ENCODE peak calls at places on chromosomes 7 and 10, in five cellular contexts. Z is PC-3, C is HCT116, P is neural progenitor cell, Y is HepG2. T is an unnamed sample.

GRCh38 chr7:116673504-116673865 is 1.5 kb downstream of the MET start:
- DNase-seq in Z (no peak), C (no peak), P (no peak), Y (no peak), T (no peak)

GRCh38 chr10:14397069-14397468 is 66.3 kb upstream of the FRMD4A start:
- DNase-seq in Z (peak), C (no peak), P (no peak), Y (no peak), T (peak)

GRCh38 chr10:124125305-124126116 is 32.1 kb upstream of the CHST15 start:
- DNase-seq in Z (peak), C (peak), P (peak), Y (peak), T (peak)

GRCh38 chr10:112343056-112343806 is 30.7 kb upstream of the ACSL5 start:
- DNase-seq in Z (no peak), C (no peak), P (no peak), Y (no peak), T (no peak)

GRCh38 chr10:120505866-120506265 is 48.8 kb downstream of the PLPP4 start:
- DNase-seq in Z (no peak), C (no peak), P (no peak), Y (no peak), T (no peak)

GRCh38 chr10:74898201-74898976 is 72.0 kb downstream of the KAT6B start:
- DNase-seq in Z (peak), C (no peak), P (no peak), Y (peak), T (no peak)

GRCh38 chr10:3123571-3124411 is 48.8 kb downstream of the PITRM1 start:
- DNase-seq in Z (no peak), C (no peak), P (no peak), Y (no peak), T (no peak)

GRCh38 chr7:18494821-18495408 is 634 bp upstream of the HDAC9 start:
- DNase-seq in Z (no peak), C (no peak), P (no peak), Y (no peak), T (no peak)

GRCh38 chr7:36642414-36642813 is 81.9 kb downstream of the AOAH start:
- DNase-seq in Z (no peak), C (no peak), P (no peak), Y (no peak), T (no peak)

GRCh38 chr7:154503962-154504550 is 451.9 kb downstream of the DPP6 start:
- DNase-seq in Z (peak), C (peak), P (peak), Y (peak), T (no peak)

GRCh38 chr7:10780400-10780747 is 193.3 kb upstream of the PHF14 start:
- DNase-seq in Z (no peak), C (no peak), P (peak), Y (no peak), T (no peak)

GRCh38 chr10:99123851-99124250 is 111.8 kb downstream of the HPSE2 start:
- DNase-seq in Z (no peak), C (no peak), P (no peak), Y (no peak), T (no peak)

GRCh38 chr10:112789248-112789647 is 160.8 kb upstream of the TCF7L2 start:
- DNase-seq in Z (peak), C (no peak), P (no peak), Y (no peak), T (no peak)

GRCh38 chr10:73998623-73999622 is 1.0 kb downstream of the VCL start:
- DNase-seq in Z (peak), C (peak), P (peak), Y (peak), T (peak)

GRCh38 chr7:29920491-29920890 is 69.1 kb downstream of the SCRN1 start:
- DNase-seq in Z (peak), C (no peak), P (no peak), Y (no peak), T (no peak)

GRCh38 chr7:128167316-128167691 is 73.8 kb upstream of the LEP start:
- DNase-seq in Z (peak), C (no peak), P (peak), Y (no peak), T (no peak)

GRCh38 chr10:74766501-74766900 is 59.9 kb upstream of the KAT6B start:
- DNase-seq in Z (peak), C (no peak), P (no peak), Y (no peak), T (no peak)

GRCh38 chr7:30321089-30321991 is 36.9 kb downstream of the ZNRF2 start:
- DNase-seq in Z (no peak), C (no peak), P (peak), Y (no peak), T (no peak)

GRCh38 chr7:29569648-29570047 is 6.0 kb downstream of the PRR15 start:
- DNase-seq in Z (peak), C (no peak), P (peak), Y (peak), T (no peak)

GRCh38 chr10:16828114-16828568 is 10.9 kb upstream of the RSU1 start:
- DNase-seq in Z (peak), C (peak), P (peak), Y (peak), T (no peak)

GRCh38 chr7:18770154-18770807 is 274.7 kb downstream of the HDAC9 start:
- DNase-seq in Z (peak), C (no peak), P (no peak), Y (no peak), T (no peak)

GRCh38 chr10:47225928-47226645 is 73.9 kb upstream of the GDF10 start:
- DNase-seq in Z (no peak), C (no peak), P (no peak), Y (no peak), T (no peak)

GRCh38 chr10:89556590-89556989 is 21.2 kb upstream of the SLC16A12 start:
- DNase-seq in Z (peak), C (no peak), P (no peak), Y (no peak), T (no peak)

GRCh38 chr7:149794665-149795064 is 21.3 kb upstream of the ZNF467 start:
- DNase-seq in Z (no peak), C (no peak), P (peak), Y (no peak), T (no peak)

GRCh38 chr10:62266611-62267010 is 2.0 kb downstream of the RTKN2 start:
- DNase-seq in Z (peak), C (no peak), P (no peak), Y (no peak), T (no peak)

GRCh38 chr10:11824825-11825224 is 1.7 kb downstream of the PROSER2 start:
- DNase-seq in Z (peak), C (no peak), P (no peak), Y (no peak), T (no peak)

GRCh38 chr7:86932038-86932512 is 127.4 kb downstream of the ELAPOR2 start:
- DNase-seq in Z (peak), C (no peak), P (no peak), Y (no peak), T (no peak)

GRCh38 chr7:30896041-30896440 is 15.6 kb upstream of the AQP1 start:
- DNase-seq in Z (no peak), C (no peak), P (no peak), Y (no peak), T (no peak)

GRCh38 chr10:113473851-113474250 is 79.0 kb upstream of the HABP2 start:
- DNase-seq in Z (peak), C (no peak), P (no peak), Y (no peak), T (no peak)

GRCh38 chr7:44104880-44105771 is 981 bp downstream of the AEBP1 start:
- DNase-seq in Z (no peak), C (no peak), P (peak), Y (no peak), T (peak)

GRCh38 chr10:100020161-100020882 is 10.6 kb upstream of the DNMBP start:
- DNase-seq in Z (peak), C (no peak), P (no peak), Y (peak), T (no peak)

GRCh38 chr7:54541941-54542618 is at the start of gene VSTM2A:
- DNase-seq in Z (no peak), C (no peak), P (peak), Y (no peak), T (no peak)

GRCh38 chr10:83606275-83606674 is 533.0 kb upstream of the GHITM start:
- DNase-seq in Z (peak), C (no peak), P (peak), Y (no peak), T (no peak)

GRCh38 chr10:69389827-69390490 is 26.8 kb downstream of the TACR2 start:
- DNase-seq in Z (peak), C (no peak), P (peak), Y (no peak), T (no peak)

GRCh38 chr7:76293407-76293901 is 9.0 kb upstream of the HSPB1 start:
- DNase-seq in Z (peak), C (no peak), P (no peak), Y (no peak), T (no peak)

GRCh38 chr7:76292206-76292573 is 10.3 kb upstream of the HSPB1 start:
- DNase-seq in Z (no peak), C (no peak), P (no peak), Y (peak), T (no peak)

GRCh38 chr7:76291346-76292205 is 10.9 kb upstream of the HSPB1 start:
- DNase-seq in Z (peak), C (peak), P (peak), Y (peak), T (peak)

GRCh38 chr7:76296743-76297740 is 5.4 kb upstream of the HSPB1 start:
- DNase-seq in Z (peak), C (no peak), P (no peak), Y (peak), T (no peak)

DNA sequence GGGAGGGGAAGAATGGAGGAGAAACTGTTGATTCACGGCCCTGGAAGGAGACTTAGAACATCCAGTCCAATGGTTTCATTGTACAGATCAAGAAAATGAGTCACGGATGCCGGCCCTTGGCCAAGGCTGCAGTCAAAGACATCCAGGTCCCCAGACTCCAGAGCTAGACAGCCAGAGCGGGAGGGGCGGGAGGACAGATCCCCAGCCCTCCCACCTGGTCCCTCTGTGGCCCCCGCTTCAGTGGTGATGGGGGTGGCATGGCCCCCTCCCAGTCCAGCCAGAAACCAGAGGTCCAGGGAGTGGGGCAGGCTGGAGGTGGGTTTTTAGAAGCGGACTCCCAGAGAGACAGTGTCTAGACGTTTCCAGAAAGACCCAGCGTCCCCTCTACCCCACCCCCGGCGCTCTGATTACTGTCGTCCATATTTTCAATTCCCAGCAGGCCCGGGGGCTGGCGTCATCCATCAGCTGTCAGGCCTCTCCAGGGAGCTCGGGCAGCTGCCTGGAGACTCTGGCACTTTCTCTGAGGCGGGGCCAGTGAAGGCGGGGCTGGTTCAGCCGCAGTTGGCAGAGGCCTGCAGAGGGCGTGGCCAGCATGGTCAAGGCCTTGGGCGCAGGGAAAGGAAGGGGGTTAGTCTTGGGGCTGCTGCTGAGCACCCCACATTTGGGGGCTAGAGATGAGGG is 8.0 kb upstream of the HSPB1 start:
- DNase-seq in Z (peak), C (peak), P (peak), Y (peak), T (peak)
- TF ChIP-seq CTCF in Z (no peak), C (no peak), P (no peak), Y (peak), T (no peak)

GRCh38 chr10:8043569-8044306 is 10.8 kb upstream of the GATA3 start:
- DNase-seq in Z (no peak), C (no peak), P (peak), Y (no peak), T (no peak)
- TF ChIP-seq CTCF in Z (no peak), C (no peak), P (peak), Y (no peak), T (no peak)

GRCh38 chr10:71063431-71063830 is 148.9 kb upstream of the UNC5B start:
- DNase-seq in Z (no peak), C (no peak), P (peak), Y (no peak), T (no peak)

GRCh38 chr10:71062156-71062555 is 150.2 kb upstream of the UNC5B start:
- DNase-seq in Z (no peak), C (no peak), P (no peak), Y (no peak), T (no peak)

GRCh38 chr10:71066600-71066999 is 145.8 kb upstream of the UNC5B start:
- DNase-seq in Z (no peak), C (no peak), P (no peak), Y (no peak), T (no peak)

GRCh38 chr10:71065659-71066058 is 146.7 kb upstream of the UNC5B start:
- DNase-seq in Z (no peak), C (no peak), P (no peak), Y (no peak), T (no peak)

GRCh38 chr10:71064413-71065118 is 147.8 kb upstream of the UNC5B start:
- DNase-seq in Z (peak), C (no peak), P (no peak), Y (peak), T (no peak)
- TF ChIP-seq CTCF in Z (peak), C (peak), P (peak), Y (no peak), T (peak)

GRCh38 chr10:58318346-58318745 is 16.5 kb upstream of the UBE2D1 start:
- DNase-seq in Z (no peak), C (no peak), P (no peak), Y (no peak), T (no peak)

GRCh38 chr10:58322072-58322834 is 12.6 kb upstream of the UBE2D1 start:
- DNase-seq in Z (peak), C (no peak), P (no peak), Y (peak), T (no peak)

GRCh38 chr10:58319599-58319998 is 15.2 kb upstream of the UBE2D1 start:
- DNase-seq in Z (peak), C (no peak), P (no peak), Y (peak), T (no peak)

GRCh38 chr10:58322835-58323209 is 12.0 kb upstream of the UBE2D1 start:
- DNase-seq in Z (no peak), C (no peak), P (no peak), Y (no peak), T (no peak)

DNA sequence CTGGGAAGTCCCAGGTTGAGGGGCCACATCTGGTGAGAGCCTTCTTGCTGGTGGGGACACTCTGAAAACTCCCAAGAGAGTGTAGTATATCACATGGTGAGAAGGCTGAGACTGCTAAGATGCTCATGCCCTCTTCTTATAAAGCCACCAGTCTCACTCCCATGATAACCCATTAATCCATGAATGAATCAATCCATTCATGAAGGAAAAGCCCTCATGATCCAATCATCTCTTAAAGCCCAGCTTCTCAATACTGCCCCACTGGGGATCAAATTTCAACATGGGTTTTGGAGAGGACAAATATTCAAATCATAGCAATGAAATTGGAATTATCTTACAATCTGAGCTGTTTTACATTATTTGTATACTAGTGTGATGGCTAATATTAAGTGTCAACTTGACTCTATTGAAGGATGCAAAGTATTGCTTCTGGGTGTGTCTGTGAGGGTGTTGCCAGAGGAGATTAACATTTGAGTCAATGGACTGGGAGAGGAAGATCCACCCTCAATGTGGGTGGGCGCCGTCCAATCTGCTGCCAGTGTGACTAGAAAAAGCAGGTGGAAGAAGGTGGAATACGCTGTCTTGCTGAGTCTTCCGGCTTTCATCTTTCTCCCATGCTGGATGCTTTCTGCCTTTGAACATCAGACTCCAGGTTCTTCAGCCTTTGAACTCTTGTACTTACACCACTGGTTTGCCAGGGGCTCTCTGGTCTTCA is 14.3 kb upstream of the UBE2D1 start:
- DNase-seq in Z (no peak), C (no peak), P (no peak), Y (no peak), T (no peak)
- TF ChIP-seq CTCF in Z (no peak), C (no peak), P (no peak), Y (no peak), T (no peak)